ENCODE peak calls at places on chromosomes 6 and 20, in seven cellular contexts. One of them, this sample, is unnamed.

GRCh38 chr6:157244175-157244574 is 79.1 kb downstream of the TMEM242 start:
- DNase-seq in hepatocyte: peak; percentile 53
- DNase-seq in brain microvascular endothelial cell: peak; percentile 24
- DNase-seq in PC-3: no peak
- DNase-seq in A549: no peak
- DNase-seq in CD8-positive, alpha-beta T cell: no peak
- DNase-seq in neural progenitor cell: no peak
- DNase-seq in this sample: no peak

GRCh38 chr6:3749390-3749978 is 2.0 kb downstream of the PXDC1 start:
- DNase-seq in A549: no peak
- DNase-seq in neural progenitor cell: no peak
- DNase-seq in hepatocyte: peak; percentile 85
- DNase-seq in CD8-positive, alpha-beta T cell: no peak
- DNase-seq in PC-3: peak; percentile 63
- DNase-seq in brain microvascular endothelial cell: no peak
- DNase-seq in this sample: no peak

GRCh38 chr6:41367700-41368099 is 32.3 kb downstream of the NCR2 start:
- DNase-seq in hepatocyte: peak; percentile 87
- DNase-seq in PC-3: peak; percentile 77
- DNase-seq in CD8-positive, alpha-beta T cell: no peak
- DNase-seq in neural progenitor cell: peak; percentile 90
- DNase-seq in A549: peak; percentile 59
- DNase-seq in brain microvascular endothelial cell: peak; percentile 58
- DNase-seq in this sample: no peak

GRCh38 chr6:148398244-148398643 is 55.6 kb downstream of the SASH1 start:
- DNase-seq in brain microvascular endothelial cell: no peak
- DNase-seq in hepatocyte: no peak
- DNase-seq in A549: no peak
- DNase-seq in neural progenitor cell: no peak
- DNase-seq in CD8-positive, alpha-beta T cell: no peak
- DNase-seq in PC-3: no peak
- DNase-seq in this sample: no peak

GRCh38 chr6:154202334-154202733 is 154.3 kb downstream of the IPCEF1 start:
- DNase-seq in A549: no peak
- DNase-seq in CD8-positive, alpha-beta T cell: no peak
- DNase-seq in hepatocyte: no peak
- DNase-seq in neural progenitor cell: no peak
- DNase-seq in brain microvascular endothelial cell: no peak
- DNase-seq in PC-3: no peak
- DNase-seq in this sample: no peak

GRCh38 chr6:30060634-30060981 is 457 bp upstream of the POLR1H start:
- DNase-seq in hepatocyte: peak; percentile 55
- DNase-seq in PC-3: no peak
- DNase-seq in A549: no peak
- DNase-seq in brain microvascular endothelial cell: peak; percentile 28
- DNase-seq in CD8-positive, alpha-beta T cell: no peak
- DNase-seq in neural progenitor cell: peak; percentile 64
- DNase-seq in this sample: no peak

GRCh38 chr6:52634211-52634610 is 36.7 kb upstream of the TMEM14A start:
- DNase-seq in hepatocyte: no peak
- DNase-seq in brain microvascular endothelial cell: no peak
- DNase-seq in A549: no peak
- DNase-seq in neural progenitor cell: no peak
- DNase-seq in CD8-positive, alpha-beta T cell: no peak
- DNase-seq in PC-3: no peak
- DNase-seq in this sample: no peak

GRCh38 chr20:49665796-49666195 is 47.9 kb downstream of the B4GALT5 start:
- DNase-seq in brain microvascular endothelial cell: no peak
- DNase-seq in hepatocyte: no peak
- DNase-seq in A549: no peak
- DNase-seq in PC-3: no peak
- DNase-seq in neural progenitor cell: no peak
- DNase-seq in CD8-positive, alpha-beta T cell: no peak
- DNase-seq in this sample: no peak

DNA sequence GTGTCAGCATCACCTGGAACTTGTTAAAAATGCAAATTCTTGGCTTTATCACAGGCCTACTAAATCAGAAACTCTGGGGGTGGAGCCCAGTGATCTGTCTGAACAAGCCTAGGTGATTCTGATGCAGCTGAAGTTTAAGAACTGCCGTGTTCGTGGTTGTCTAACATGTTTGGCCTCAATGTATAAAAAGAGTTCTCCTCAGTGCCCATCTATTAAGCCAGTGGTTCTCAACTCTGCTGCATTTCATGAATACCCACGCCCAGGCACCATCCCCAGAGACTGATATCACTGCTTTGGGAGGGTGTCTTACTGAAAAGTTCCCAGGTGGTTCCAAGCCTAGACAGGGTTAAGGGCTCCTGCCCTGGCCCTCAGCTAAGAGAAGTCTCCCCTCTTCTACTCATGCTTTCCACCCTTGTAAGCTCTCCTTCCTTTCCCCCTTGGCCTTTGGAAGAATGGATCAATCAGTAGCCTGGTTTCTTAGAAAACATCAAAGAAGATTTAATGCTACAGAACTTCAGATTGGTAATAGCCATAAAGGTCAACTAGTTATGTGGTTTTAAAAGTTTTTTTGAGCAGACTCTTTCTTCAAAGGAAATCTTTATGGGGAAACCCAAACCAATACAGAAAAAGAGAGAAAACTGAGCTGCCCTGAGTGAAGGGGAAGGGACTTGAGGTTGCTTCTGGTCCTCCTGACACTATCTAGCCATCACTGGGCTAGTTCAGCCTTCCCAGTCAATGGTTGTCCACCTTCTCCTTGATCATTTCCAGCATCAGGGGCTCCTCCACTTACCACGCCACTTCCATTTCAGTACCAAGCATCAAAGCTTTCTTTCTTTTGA is 38.9 kb upstream of the TNFAIP3 start:
- DNase-seq in PC-3: no peak
- DNase-seq in neural progenitor cell: no peak
- DNase-seq in hepatocyte: no peak
- DNase-seq in CD8-positive, alpha-beta T cell: no peak
- DNase-seq in brain microvascular endothelial cell: no peak
- DNase-seq in A549: no peak
- DNase-seq in this sample: no peak
- H3K27ac ChIP-seq in PC-3: no peak overlapping the region
- H3K27ac ChIP-seq in neural progenitor cell: no peak overlapping the region
- H3K27ac ChIP-seq in hepatocyte: no peak overlapping the region
- H3K27ac ChIP-seq in CD8-positive, alpha-beta T cell: no peak overlapping the region
- H3K27ac ChIP-seq in brain microvascular endothelial cell: no peak overlapping the region
- H3K27ac ChIP-seq in A549: no peak overlapping the region
- H3K27ac ChIP-seq in this sample: peak overlapping the region; percentile 91

DNA sequence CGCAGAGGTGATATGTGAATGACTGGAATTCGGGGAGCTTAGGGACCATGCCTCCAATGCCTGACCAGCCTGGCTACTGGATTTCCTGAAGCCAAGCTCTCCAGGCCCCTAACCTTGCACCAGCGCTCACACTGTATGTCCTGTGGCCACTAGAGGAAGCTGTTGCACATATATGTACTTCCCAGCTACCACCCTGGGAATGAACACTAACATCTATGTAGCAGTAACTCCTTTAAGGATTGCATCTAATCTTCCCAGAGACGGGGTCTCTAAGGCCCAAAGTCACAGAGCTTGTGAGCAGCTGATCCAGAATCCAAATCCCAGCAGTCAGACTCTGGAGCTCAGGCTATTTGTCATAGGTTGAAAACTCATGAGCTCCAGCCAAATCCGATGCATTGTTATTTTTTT is 20.4 kb upstream of the BPIFB1 start:
- DNase-seq in hepatocyte: peak; percentile 86
- DNase-seq in A549: no peak
- DNase-seq in CD8-positive, alpha-beta T cell: no peak
- DNase-seq in PC-3: peak; percentile 74
- DNase-seq in brain microvascular endothelial cell: peak; percentile 52
- DNase-seq in neural progenitor cell: peak; percentile 86
- DNase-seq in this sample: no peak
- H3K27ac ChIP-seq in hepatocyte: no peak overlapping the region
- H3K27ac ChIP-seq in A549: no peak overlapping the region
- H3K27ac ChIP-seq in CD8-positive, alpha-beta T cell: no peak overlapping the region
- H3K27ac ChIP-seq in PC-3: no peak overlapping the region
- H3K27ac ChIP-seq in brain microvascular endothelial cell: no peak overlapping the region
- H3K27ac ChIP-seq in neural progenitor cell: no peak overlapping the region
- H3K27ac ChIP-seq in this sample: no peak overlapping the region

GRCh38 chr6:106731144-106731842 is 101.9 kb downstream of the QRSL1 start:
- DNase-seq in neural progenitor cell: no peak
- DNase-seq in A549: no peak
- DNase-seq in PC-3: peak; percentile 23
- DNase-seq in brain microvascular endothelial cell: no peak
- DNase-seq in hepatocyte: no peak
- DNase-seq in CD8-positive, alpha-beta T cell: no peak
- DNase-seq in this sample: no peak

GRCh38 chr6:106733386-106733785 is 104.0 kb downstream of the QRSL1 start:
- DNase-seq in A549: no peak
- DNase-seq in brain microvascular endothelial cell: no peak
- DNase-seq in neural progenitor cell: no peak
- DNase-seq in CD8-positive, alpha-beta T cell: no peak
- DNase-seq in hepatocyte: no peak
- DNase-seq in PC-3: no peak
- DNase-seq in this sample: no peak

GRCh38 chr6:106731843-106732160 is 102.4 kb downstream of the QRSL1 start:
- DNase-seq in brain microvascular endothelial cell: no peak
- DNase-seq in neural progenitor cell: no peak
- DNase-seq in PC-3: no peak
- DNase-seq in hepatocyte: no peak
- DNase-seq in CD8-positive, alpha-beta T cell: no peak
- DNase-seq in A549: no peak
- DNase-seq in this sample: no peak

GRCh38 chr6:106730672-106731071 is 101.3 kb downstream of the QRSL1 start:
- DNase-seq in CD8-positive, alpha-beta T cell: no peak
- DNase-seq in neural progenitor cell: no peak
- DNase-seq in PC-3: no peak
- DNase-seq in A549: no peak
- DNase-seq in hepatocyte: no peak
- DNase-seq in brain microvascular endothelial cell: no peak
- DNase-seq in this sample: no peak

GRCh38 chr6:106732541-106732940 is 103.2 kb downstream of the QRSL1 start:
- DNase-seq in PC-3: no peak
- DNase-seq in CD8-positive, alpha-beta T cell: no peak
- DNase-seq in neural progenitor cell: no peak
- DNase-seq in hepatocyte: no peak
- DNase-seq in brain microvascular endothelial cell: no peak
- DNase-seq in A549: no peak
- DNase-seq in this sample: no peak
- H3K27ac ChIP-seq in PC-3: no peak overlapping the region
- H3K27ac ChIP-seq in CD8-positive, alpha-beta T cell: no peak overlapping the region
- H3K27ac ChIP-seq in neural progenitor cell: no peak overlapping the region
- H3K27ac ChIP-seq in hepatocyte: no peak overlapping the region
- H3K27ac ChIP-seq in brain microvascular endothelial cell: no peak overlapping the region
- H3K27ac ChIP-seq in A549: peak overlapping the region; percentile 88
- H3K27ac ChIP-seq in this sample: no peak overlapping the region

GRCh38 chr6:63299667-63300066 is 20.1 kb downstream of the LGSN start:
- DNase-seq in CD8-positive, alpha-beta T cell: no peak
- DNase-seq in hepatocyte: no peak
- DNase-seq in PC-3: no peak
- DNase-seq in brain microvascular endothelial cell: no peak
- DNase-seq in A549: no peak
- DNase-seq in neural progenitor cell: no peak
- DNase-seq in this sample: no peak
- H3K27ac ChIP-seq in CD8-positive, alpha-beta T cell: no peak overlapping the region
- H3K27ac ChIP-seq in hepatocyte: no peak overlapping the region
- H3K27ac ChIP-seq in PC-3: no peak overlapping the region
- H3K27ac ChIP-seq in brain microvascular endothelial cell: no peak overlapping the region
- H3K27ac ChIP-seq in A549: no peak overlapping the region
- H3K27ac ChIP-seq in neural progenitor cell: no peak overlapping the region
- H3K27ac ChIP-seq in this sample: no peak overlapping the region

DNA sequence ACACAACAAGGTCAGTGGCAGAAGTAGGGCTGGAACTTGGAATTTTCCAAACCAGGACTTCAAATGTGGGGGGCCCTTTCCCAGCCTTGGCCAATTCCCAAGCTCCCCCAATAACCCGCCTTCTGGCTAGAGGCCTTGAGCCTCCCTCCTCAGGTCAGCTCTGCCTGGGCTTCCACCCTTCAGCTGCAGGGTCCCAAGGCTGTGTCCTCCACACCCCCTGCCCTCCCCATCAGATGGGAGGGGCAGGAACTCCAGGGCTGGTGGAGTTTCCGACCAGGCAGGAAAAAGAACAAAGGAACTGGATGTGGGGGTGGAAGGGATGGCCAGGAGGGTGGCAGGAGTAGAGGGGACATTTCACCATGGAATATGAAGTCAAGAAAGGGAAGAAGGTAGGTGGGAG is at the start of gene CCM2L:
- DNase-seq in PC-3: no peak
- DNase-seq in hepatocyte: no peak
- DNase-seq in neural progenitor cell: no peak
- DNase-seq in CD8-positive, alpha-beta T cell: no peak
- DNase-seq in brain microvascular endothelial cell: no peak
- DNase-seq in A549: no peak
- DNase-seq in this sample: no peak
- H3K27ac ChIP-seq in PC-3: no peak within 1 kb of the TSS
- H3K27ac ChIP-seq in hepatocyte: no peak within 1 kb of the TSS
- H3K27ac ChIP-seq in neural progenitor cell: no peak within 1 kb of the TSS
- H3K27ac ChIP-seq in CD8-positive, alpha-beta T cell: no peak within 1 kb of the TSS
- H3K27ac ChIP-seq in brain microvascular endothelial cell: no peak within 1 kb of the TSS
- H3K27ac ChIP-seq in A549: no peak within 1 kb of the TSS
- H3K27ac ChIP-seq in this sample: no peak within 1 kb of the TSS

DNA sequence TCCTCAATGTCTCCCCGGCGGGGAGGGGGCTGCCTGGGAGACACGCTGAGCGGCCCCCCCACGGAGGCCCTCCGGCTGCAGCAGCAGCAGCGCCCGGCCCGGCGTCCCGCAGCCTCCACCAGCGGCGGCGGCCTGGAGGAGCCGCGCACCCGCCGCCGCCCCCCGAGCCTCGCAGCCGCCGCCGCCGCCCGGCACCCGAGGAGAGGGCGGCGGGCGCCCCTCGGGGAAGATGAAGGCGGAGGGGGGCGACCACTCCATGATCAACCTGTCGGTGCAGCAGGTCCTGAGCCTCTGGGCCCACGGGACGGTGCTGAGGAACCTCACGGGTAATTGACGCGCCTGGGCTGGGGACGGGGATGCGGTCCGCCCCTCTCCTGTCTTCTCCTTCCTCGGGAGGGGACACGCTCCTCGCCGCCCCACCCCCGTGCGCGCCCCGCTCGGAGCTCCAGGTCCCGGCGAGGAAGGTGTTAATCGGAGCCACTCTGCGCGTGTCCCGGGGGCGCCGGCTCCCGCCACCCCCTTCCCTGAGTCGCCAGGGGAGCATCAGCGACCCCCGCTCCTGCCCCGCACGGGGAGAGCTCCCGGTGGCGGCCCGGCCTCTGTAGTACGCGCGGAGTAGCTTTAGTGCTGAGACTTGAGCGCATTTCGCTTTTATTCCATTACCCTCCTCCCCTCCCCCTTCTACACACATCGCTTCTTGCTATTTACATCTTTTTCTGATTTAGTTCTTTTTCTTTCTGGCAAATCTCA is 675 bp downstream of the TMEM170B start:
- DNase-seq in CD8-positive, alpha-beta T cell: peak; percentile 7
- DNase-seq in brain microvascular endothelial cell: no peak
- DNase-seq in PC-3: no peak
- DNase-seq in A549: peak; percentile 8
- DNase-seq in hepatocyte: peak; percentile 63
- DNase-seq in neural progenitor cell: peak; percentile 73
- DNase-seq in this sample: no peak
- H3K27ac ChIP-seq in CD8-positive, alpha-beta T cell: peak overlapping the region; percentile 57
- H3K27ac ChIP-seq in brain microvascular endothelial cell: no peak overlapping the region
- H3K27ac ChIP-seq in PC-3: no peak overlapping the region
- H3K27ac ChIP-seq in A549: peak overlapping the region; percentile 88
- H3K27ac ChIP-seq in hepatocyte: peak overlapping the region; percentile 71
- H3K27ac ChIP-seq in neural progenitor cell: no peak overlapping the region
- H3K27ac ChIP-seq in this sample: no peak overlapping the region

This sample was measured in epithelial cell of prostate.